ENCODE peak calls at places on chromosomes 3 and 15, in five cellular contexts. B is GM23338, A is stomach, G is neuronal stem cell, W is colonic mucosa. M is an unnamed sample. For H3K27me3 and H3K36me3, the result is how much of the 10 kb centered on the place peaks cover.

GRCh38 chr3:105752791-105753415 is 115.9 kb downstream of the CBLB start:
- DNase-seq in B (no peak), W (no peak), G (no peak), A (no peak), M (no peak)

GRCh38 chr3:194604126-194604525 is 29.1 kb downstream of the TMEM44 start:
- DNase-seq in W (no peak), B (no peak), G (no peak), A (no peak), M (no peak)

GRCh38 chr15:94231728-94232086 is 346 bp downstream of the MCTP2 start:
- DNase-seq in W (peak), B (peak), G (peak), A (peak), M (no peak)

GRCh38 chr15:75661041-75661778 is 13.5 kb downstream of the SNX33 start:
- DNase-seq in B (peak), W (peak), A (peak), G (no peak), M (peak)

GRCh38 chr15:78049691-78050440 is 27.6 kb downstream of the TBC1D2B start:
- DNase-seq in W (no peak), B (no peak), G (no peak), A (no peak), M (no peak)

GRCh38 chr3:77052733-77053680 is 13.1 kb downstream of the ROBO2 start:
- DNase-seq in W (no peak), A (no peak), G (no peak), B (no peak), M (no peak)

GRCh38 chr3:112365636-112366035 is 32.7 kb downstream of the CD200 start:
- DNase-seq in W (no peak), B (no peak), G (no peak), A (no peak), M (no peak)

GRCh38 chr3:8324727-8325126 is 176.9 kb upstream of the LMCD1 start:
- DNase-seq in W (no peak), B (peak), A (peak), G (peak), M (peak)

GRCh38 chr3:78506581-78507195 is 1261.1 kb downstream of the ROBO1 start:
- DNase-seq in G (no peak), B (no peak), A (no peak), W (no peak), M (no peak)

GRCh38 chr3:158347966-158348365 is 223.0 kb upstream of the MLF1 start:
- DNase-seq in W (no peak), A (no peak), G (no peak), B (no peak), M (no peak)

GRCh38 chr15:66650433-66650832 is 51.6 kb upstream of the SMAD6 start:
- DNase-seq in A (no peak), B (no peak), W (no peak), G (no peak), M (no peak)

GRCh38 chr15:74347757-74348250 is 19.6 kb downstream of the CYP11A1 start:
- DNase-seq in B (no peak), G (no peak), A (no peak), W (no peak), M (no peak)

GRCh38 chr3:76514836-76515235 is 525.1 kb upstream of the ROBO2 start:
- DNase-seq in B (no peak), G (no peak), A (no peak), W (no peak), M (no peak)

GRCh38 chr3:171282041-171282440 is 178.2 kb downstream of the TNIK start:
- DNase-seq in A (no peak), W (peak), G (no peak), B (no peak), M (no peak)

GRCh38 chr15:57625703-57626448 is 34.2 kb downstream of the MYZAP start:
- DNase-seq in W (no peak), A (no peak), G (no peak), B (no peak), M (no peak)

GRCh38 chr3:32395451-32395970 is 3.9 kb downstream of the CMTM7 start:
- DNase-seq in A (no peak), G (no peak), B (no peak), W (no peak), M (no peak)

GRCh38 chr3:193693774-193694173 is 100.8 kb downstream of the OPA1 start:
- DNase-seq in W (no peak), A (no peak), G (no peak), B (no peak), M (no peak)

GRCh38 chr3:109608574-109608973 is 271.2 kb upstream of the DPPA4 start:
- DNase-seq in B (no peak), W (no peak), G (no peak), A (no peak), M (no peak)

GRCh38 chr3:46812237-46812791 is 50.9 kb downstream of the MYL3 start:
- DNase-seq in B (peak), G (peak), W (peak), A (peak), M (peak)

GRCh38 chr3:71580636-71581215 is 2.8 kb downstream of the FOXP1 start:
- DNase-seq in A (no peak), G (no peak), W (no peak), B (peak), M (no peak)

GRCh38 chr3:70890085-70890484 is 577.6 kb upstream of the MDFIC2 start:
- DNase-seq in A (no peak), W (no peak), G (no peak), B (no peak), M (no peak)

GRCh38 chr15:33226559-33227181 is 32.2 kb upstream of the FMN1 start:
- DNase-seq in B (peak), G (no peak), W (peak), A (peak), M (peak)

GRCh38 chr3:94336076-94336741 is 273.3 kb downstream of the NSUN3 start:
- DNase-seq in G (peak), B (peak), A (no peak), W (no peak), M (peak)

GRCh38 chr15:85755942-85756341 is 38.8 kb downstream of the KLHL25 start:
- DNase-seq in A (no peak), G (no peak), W (no peak), B (no peak), M (peak)

GRCh38 chr15:39594764-39595620 is 14.1 kb downstream of the THBS1 start:
- DNase-seq in B (no peak), A (no peak), G (no peak), W (no peak), M (no peak)

DNA sequence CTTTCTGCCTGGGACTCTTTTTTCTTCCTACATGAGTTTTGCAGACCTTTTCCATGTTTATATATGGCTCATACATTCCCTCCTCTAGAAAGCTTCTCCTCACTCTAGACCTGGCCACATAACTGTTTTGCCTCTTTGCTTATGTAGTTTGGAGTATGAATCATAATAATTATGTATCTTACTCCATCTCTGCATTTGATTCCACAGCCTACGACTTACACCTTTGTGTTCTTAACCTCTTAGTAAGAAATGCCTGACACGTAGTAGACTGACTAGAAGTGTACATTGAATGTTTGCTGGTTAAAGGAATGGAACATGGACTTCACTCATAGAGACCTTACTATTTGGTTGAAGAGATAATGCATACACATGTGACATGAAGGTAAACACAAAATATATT is 56.4 kb downstream of the MBNL1 start:
- DNase-seq in W (no peak), B (no peak), G (no peak), A (no peak), M (no peak)
- H3K4me3 ChIP-seq in W (no peak), B (no peak), G (no peak), A (no peak), M (no peak)

DNA sequence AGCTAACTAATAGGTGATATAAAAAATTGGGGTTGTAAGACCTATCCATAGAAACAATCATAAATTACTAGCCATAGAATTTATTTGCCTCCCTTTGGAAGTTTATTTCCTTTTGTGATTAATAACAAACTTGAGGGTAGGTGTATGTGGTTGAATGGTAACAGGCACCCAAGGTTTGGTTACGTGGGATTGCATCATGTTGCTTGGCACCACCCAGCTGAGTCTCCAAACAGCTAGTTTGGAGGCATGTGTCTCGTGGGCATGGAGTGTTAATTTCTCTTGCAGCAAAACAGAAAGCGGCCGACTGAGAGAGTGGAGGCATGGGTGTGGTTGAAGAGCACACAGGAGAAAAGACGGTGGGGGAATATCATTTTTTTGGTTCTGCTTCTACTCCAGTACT is 441.4 kb downstream of the CNTN4 start:
- DNase-seq in A (no peak), B (no peak), G (no peak), W (no peak), M (no peak)
- H3K27me3 ChIP-seq in A (under half), B (under half), G (under half), W (under half), M (under half)

GRCh38 chr3:51659942-51660341 is 11.1 kb upstream of the TEX264 start:
- DNase-seq in A (no peak), G (no peak), W (no peak), B (no peak), M (no peak)
- H3K36me3 ChIP-seq in A (half or more), G (under half), W (under half), B (under half), M (under half)

GRCh38 chr3:30864836-30865235 is 29.6 kb downstream of the GADL1 start:
- DNase-seq in W (no peak), B (no peak), A (no peak), G (no peak), M (no peak)

GRCh38 chr3:30858894-30859389 is 35.5 kb downstream of the GADL1 start:
- DNase-seq in W (no peak), B (no peak), G (no peak), A (no peak), M (no peak)

GRCh38 chr3:30864158-30864557 is 30.3 kb downstream of the GADL1 start:
- DNase-seq in G (no peak), A (no peak), B (no peak), W (no peak), M (no peak)
- H3K4me3 ChIP-seq in G (no peak), A (no peak), B (no peak), W (no peak), M (no peak)

GRCh38 chr3:147377412-147378185 is 28.7 kb downstream of the ZIC4 start:
- DNase-seq in A (no peak), B (peak), G (no peak), W (no peak), M (peak)
- H3K27me3 ChIP-seq in A (under half), B (half or more), G (half or more), W (half or more), M (half or more)

M was measured in H7.